ENCODE peak calls at places on chromosomes 11 and 22, in ten cellular contexts. One of them, this sample, is unnamed.

GRCh38 chr11:116193321-116194114 is 579.3 kb downstream of the BUD13 start:
- DNase-seq in HL-60: no peak
- DNase-seq in AG09309: peak
- DNase-seq in tibial nerve: no peak
- DNase-seq in NCI-H1105 treated with DMSO at 0.1 percent for 48 hours: peak
- DNase-seq in CD8-positive, alpha-beta memory T cell: no peak
- DNase-seq in stimulated activated CD4-positive, alpha-beta T cell treated with anti-CD3 and anti-CD28 coated beads, Interleukin-2, amount 100 ng/mL, for 24 hours: no peak
- DNase-seq in EL: peak
- DNase-seq in breast epithelium: peak
- DNase-seq in NCI-H2227 treated with DMSO at 0.1 percent for 48 hours: peak
- DNase-seq in this sample: peak

GRCh38 chr11:8277691-8278090 is 14.0 kb upstream of the LMO1 start:
- DNase-seq in HL-60: no peak
- DNase-seq in AG09309: no peak
- DNase-seq in tibial nerve: no peak
- DNase-seq in NCI-H1105 treated with DMSO at 0.1 percent for 48 hours: no peak
- DNase-seq in CD8-positive, alpha-beta memory T cell: no peak
- DNase-seq in stimulated activated CD4-positive, alpha-beta T cell treated with anti-CD3 and anti-CD28 coated beads, Interleukin-2, amount 100 ng/mL, for 24 hours: no peak
- DNase-seq in EL: no peak
- DNase-seq in breast epithelium: no peak
- DNase-seq in NCI-H2227 treated with DMSO at 0.1 percent for 48 hours: no peak
- DNase-seq in this sample: no peak

GRCh38 chr11:65578667-65579066 is 2.8 kb downstream of the EHBP1L1 start:
- DNase-seq in HL-60: no peak
- DNase-seq in AG09309: no peak
- DNase-seq in tibial nerve: no peak
- DNase-seq in NCI-H1105 treated with DMSO at 0.1 percent for 48 hours: no peak
- DNase-seq in CD8-positive, alpha-beta memory T cell: no peak
- DNase-seq in stimulated activated CD4-positive, alpha-beta T cell treated with anti-CD3 and anti-CD28 coated beads, Interleukin-2, amount 100 ng/mL, for 24 hours: no peak
- DNase-seq in EL: no peak
- DNase-seq in breast epithelium: no peak
- DNase-seq in NCI-H2227 treated with DMSO at 0.1 percent for 48 hours: no peak
- DNase-seq in this sample: no peak

GRCh38 chr22:24105018-24105360 is 76.3 kb upstream of the SUSD2 start:
- DNase-seq in HL-60: no peak
- DNase-seq in AG09309: no peak
- DNase-seq in tibial nerve: no peak
- DNase-seq in NCI-H1105 treated with DMSO at 0.1 percent for 48 hours: no peak
- DNase-seq in CD8-positive, alpha-beta memory T cell: no peak
- DNase-seq in stimulated activated CD4-positive, alpha-beta T cell treated with anti-CD3 and anti-CD28 coated beads, Interleukin-2, amount 100 ng/mL, for 24 hours: no peak
- DNase-seq in EL: no peak
- DNase-seq in breast epithelium: no peak
- DNase-seq in NCI-H2227 treated with DMSO at 0.1 percent for 48 hours: no peak
- DNase-seq in this sample: peak

GRCh38 chr11:68936358-68936636 is 32.6 kb downstream of the IGHMBP2 start:
- DNase-seq in HL-60: no peak
- DNase-seq in AG09309: no peak
- DNase-seq in tibial nerve: no peak
- DNase-seq in NCI-H1105 treated with DMSO at 0.1 percent for 48 hours: no peak
- DNase-seq in CD8-positive, alpha-beta memory T cell: no peak
- DNase-seq in stimulated activated CD4-positive, alpha-beta T cell treated with anti-CD3 and anti-CD28 coated beads, Interleukin-2, amount 100 ng/mL, for 24 hours: no peak
- DNase-seq in EL: no peak
- DNase-seq in breast epithelium: no peak
- DNase-seq in NCI-H2227 treated with DMSO at 0.1 percent for 48 hours: no peak
- DNase-seq in this sample: no peak

GRCh38 chr11:116478676-116479075 is 294.1 kb downstream of the BUD13 start:
- DNase-seq in HL-60: no peak
- DNase-seq in AG09309: no peak
- DNase-seq in tibial nerve: no peak
- DNase-seq in NCI-H1105 treated with DMSO at 0.1 percent for 48 hours: no peak
- DNase-seq in CD8-positive, alpha-beta memory T cell: no peak
- DNase-seq in stimulated activated CD4-positive, alpha-beta T cell treated with anti-CD3 and anti-CD28 coated beads, Interleukin-2, amount 100 ng/mL, for 24 hours: no peak
- DNase-seq in EL: no peak
- DNase-seq in breast epithelium: no peak
- DNase-seq in NCI-H2227 treated with DMSO at 0.1 percent for 48 hours: no peak
- DNase-seq in this sample: no peak

GRCh38 chr22:39360674-39361413 is 11.1 kb downstream of the SYNGR1 start:
- DNase-seq in HL-60: no peak
- DNase-seq in AG09309: no peak
- DNase-seq in tibial nerve: no peak
- DNase-seq in NCI-H1105 treated with DMSO at 0.1 percent for 48 hours: no peak
- DNase-seq in CD8-positive, alpha-beta memory T cell: no peak
- DNase-seq in stimulated activated CD4-positive, alpha-beta T cell treated with anti-CD3 and anti-CD28 coated beads, Interleukin-2, amount 100 ng/mL, for 24 hours: no peak
- DNase-seq in EL: no peak
- DNase-seq in breast epithelium: peak
- DNase-seq in NCI-H2227 treated with DMSO at 0.1 percent for 48 hours: no peak
- DNase-seq in this sample: peak

GRCh38 chr11:3043315-3043871 is 13.8 kb downstream of the CARS1 start:
- DNase-seq in HL-60: no peak
- DNase-seq in AG09309: no peak
- DNase-seq in tibial nerve: peak
- DNase-seq in NCI-H1105 treated with DMSO at 0.1 percent for 48 hours: no peak
- DNase-seq in CD8-positive, alpha-beta memory T cell: no peak
- DNase-seq in stimulated activated CD4-positive, alpha-beta T cell treated with anti-CD3 and anti-CD28 coated beads, Interleukin-2, amount 100 ng/mL, for 24 hours: no peak
- DNase-seq in EL: no peak
- DNase-seq in breast epithelium: peak
- DNase-seq in NCI-H2227 treated with DMSO at 0.1 percent for 48 hours: no peak
- DNase-seq in this sample: peak

GRCh38 chr11:110862407-110862806 is 150.2 kb upstream of the ARHGAP20 start:
- DNase-seq in HL-60: no peak
- DNase-seq in AG09309: no peak
- DNase-seq in tibial nerve: no peak
- DNase-seq in NCI-H1105 treated with DMSO at 0.1 percent for 48 hours: no peak
- DNase-seq in CD8-positive, alpha-beta memory T cell: no peak
- DNase-seq in stimulated activated CD4-positive, alpha-beta T cell treated with anti-CD3 and anti-CD28 coated beads, Interleukin-2, amount 100 ng/mL, for 24 hours: no peak
- DNase-seq in EL: no peak
- DNase-seq in breast epithelium: no peak
- DNase-seq in NCI-H2227 treated with DMSO at 0.1 percent for 48 hours: no peak
- DNase-seq in this sample: no peak

GRCh38 chr22:49469896-49470740 is 357.6 kb downstream of the BRD1 start:
- DNase-seq in HL-60: no peak
- DNase-seq in AG09309: no peak
- DNase-seq in tibial nerve: no peak
- DNase-seq in NCI-H1105 treated with DMSO at 0.1 percent for 48 hours: no peak
- DNase-seq in CD8-positive, alpha-beta memory T cell: no peak
- DNase-seq in stimulated activated CD4-positive, alpha-beta T cell treated with anti-CD3 and anti-CD28 coated beads, Interleukin-2, amount 100 ng/mL, for 24 hours: no peak
- DNase-seq in EL: no peak
- DNase-seq in breast epithelium: no peak
- DNase-seq in NCI-H2227 treated with DMSO at 0.1 percent for 48 hours: no peak
- DNase-seq in this sample: no peak

GRCh38 chr11:126477526-126478275 is 122.2 kb downstream of the ST3GAL4 start:
- DNase-seq in HL-60: peak
- DNase-seq in AG09309: no peak
- DNase-seq in tibial nerve: no peak
- DNase-seq in NCI-H1105 treated with DMSO at 0.1 percent for 48 hours: no peak
- DNase-seq in CD8-positive, alpha-beta memory T cell: no peak
- DNase-seq in stimulated activated CD4-positive, alpha-beta T cell treated with anti-CD3 and anti-CD28 coated beads, Interleukin-2, amount 100 ng/mL, for 24 hours: no peak
- DNase-seq in EL: no peak
- DNase-seq in breast epithelium: no peak
- DNase-seq in NCI-H2227 treated with DMSO at 0.1 percent for 48 hours: no peak
- DNase-seq in this sample: no peak

GRCh38 chr22:31123292-31123602 is 481 bp downstream of the INPP5J start:
- DNase-seq in HL-60: no peak
- DNase-seq in AG09309: no peak
- DNase-seq in tibial nerve: no peak
- DNase-seq in NCI-H1105 treated with DMSO at 0.1 percent for 48 hours: no peak
- DNase-seq in CD8-positive, alpha-beta memory T cell: no peak
- DNase-seq in stimulated activated CD4-positive, alpha-beta T cell treated with anti-CD3 and anti-CD28 coated beads, Interleukin-2, amount 100 ng/mL, for 24 hours: no peak
- DNase-seq in EL: no peak
- DNase-seq in breast epithelium: no peak
- DNase-seq in NCI-H2227 treated with DMSO at 0.1 percent for 48 hours: no peak
- DNase-seq in this sample: no peak

GRCh38 chr11:102115557-102115956 is 5.3 kb downstream of the YAP1 start:
- DNase-seq in HL-60: no peak
- DNase-seq in AG09309: no peak
- DNase-seq in tibial nerve: no peak
- DNase-seq in NCI-H1105 treated with DMSO at 0.1 percent for 48 hours: no peak
- DNase-seq in CD8-positive, alpha-beta memory T cell: no peak
- DNase-seq in stimulated activated CD4-positive, alpha-beta T cell treated with anti-CD3 and anti-CD28 coated beads, Interleukin-2, amount 100 ng/mL, for 24 hours: no peak
- DNase-seq in EL: peak
- DNase-seq in breast epithelium: no peak
- DNase-seq in NCI-H2227 treated with DMSO at 0.1 percent for 48 hours: no peak
- DNase-seq in this sample: no peak

GRCh38 chr11:117818036-117818858 is 6.3 kb downstream of the FXYD2 start:
- DNase-seq in HL-60: no peak
- DNase-seq in AG09309: no peak
- DNase-seq in tibial nerve: no peak
- DNase-seq in NCI-H1105 treated with DMSO at 0.1 percent for 48 hours: no peak
- DNase-seq in CD8-positive, alpha-beta memory T cell: no peak
- DNase-seq in stimulated activated CD4-positive, alpha-beta T cell treated with anti-CD3 and anti-CD28 coated beads, Interleukin-2, amount 100 ng/mL, for 24 hours: peak
- DNase-seq in EL: peak
- DNase-seq in breast epithelium: no peak
- DNase-seq in NCI-H2227 treated with DMSO at 0.1 percent for 48 hours: no peak
- DNase-seq in this sample: no peak

GRCh38 chr11:25537393-25537792 is 794.5 kb upstream of the ANO3 start:
- DNase-seq in HL-60: no peak
- DNase-seq in AG09309: no peak
- DNase-seq in tibial nerve: no peak
- DNase-seq in NCI-H1105 treated with DMSO at 0.1 percent for 48 hours: no peak
- DNase-seq in CD8-positive, alpha-beta memory T cell: no peak
- DNase-seq in stimulated activated CD4-positive, alpha-beta T cell treated with anti-CD3 and anti-CD28 coated beads, Interleukin-2, amount 100 ng/mL, for 24 hours: no peak
- DNase-seq in EL: no peak
- DNase-seq in breast epithelium: no peak
- DNase-seq in NCI-H2227 treated with DMSO at 0.1 percent for 48 hours: no peak
- DNase-seq in this sample: no peak

GRCh38 chr22:28112548-28113043 is 193.5 kb upstream of the PITPNB start:
- DNase-seq in HL-60: no peak
- DNase-seq in AG09309: peak
- DNase-seq in tibial nerve: peak
- DNase-seq in NCI-H1105 treated with DMSO at 0.1 percent for 48 hours: no peak
- DNase-seq in CD8-positive, alpha-beta memory T cell: no peak
- DNase-seq in stimulated activated CD4-positive, alpha-beta T cell treated with anti-CD3 and anti-CD28 coated beads, Interleukin-2, amount 100 ng/mL, for 24 hours: no peak
- DNase-seq in EL: peak
- DNase-seq in breast epithelium: no peak
- DNase-seq in NCI-H2227 treated with DMSO at 0.1 percent for 48 hours: peak
- DNase-seq in this sample: peak

This sample was measured in AG20443.